ENCODE peak calls at places on chromosomes 6 and 20, in six cellular contexts. L is A549; M is naive thymus-derived CD4-positive, alpha-beta T cell; G is B cell; X is lung microvascular endothelial cell; V is stimulated activated CD8-positive, alpha-beta memory T cell treated with anti-CD3 and anti-CD28 coated beads, Interleukin-15, amount 100 ng/mL, for 24 hours. E is an unnamed sample.

GRCh38 chr20:826695-827323 is 6.7 kb upstream of the FAM110A start:
- DNase-seq in L (no peak), X (no peak), M (no peak), V (no peak), G (no peak), E (no peak)

GRCh38 chr6:7129784-7130569 is 22.2 kb downstream of the RREB1 start:
- DNase-seq in V (no peak), L (no peak), G (no peak), X (no peak), M (no peak), E (peak)

GRCh38 chr20:47927385-47927851 is 142.1 kb upstream of the SULF2 start:
- DNase-seq in X (no peak), L (no peak), M (no peak), G (no peak), V (no peak), E (no peak)

GRCh38 chr6:151071295-151071694 is 168.5 kb upstream of the AKAP12 start:
- DNase-seq in M (no peak), V (no peak), G (no peak), X (peak), L (no peak), E (no peak)

GRCh38 chr6:131222773-131223172 is 87.5 kb downstream of the AKAP7 start:
- DNase-seq in L (no peak), M (no peak), G (no peak), X (no peak), V (no peak), E (no peak)

GRCh38 chr20:38043512-38044300 is 10.2 kb downstream of the RPRD1B start:
- DNase-seq in L (peak), G (no peak), X (no peak), V (no peak), M (no peak), E (no peak)

GRCh38 chr20:44720617-44720993 is 5.4 kb downstream of the CCN5 start:
- DNase-seq in L (peak), M (no peak), G (no peak), V (no peak), X (no peak), E (no peak)

GRCh38 chr6:79536615-79536968 is 638 bp downstream of the LCA5 start:
- DNase-seq in V (no peak), G (no peak), X (no peak), L (no peak), M (no peak), E (no peak)

GRCh38 chr6:132252113-132252512 is 149.2 kb downstream of the MOXD1 start:
- DNase-seq in V (no peak), M (no peak), L (no peak), X (no peak), G (no peak), E (no peak)

GRCh38 chr6:116447496-116448011 is 13.6 kb upstream of the CALHM6 start:
- DNase-seq in M (no peak), G (no peak), L (no peak), V (no peak), X (no peak), E (no peak)

GRCh38 chr6:142035890-142036289 is 96.8 kb upstream of the GJE1 start:
- DNase-seq in V (no peak), M (no peak), X (no peak), L (no peak), G (no peak), E (no peak)

GRCh38 chr20:57287007-57287810 is 20.8 kb upstream of the BMP7 start:
- DNase-seq in L (no peak), V (no peak), X (no peak), G (no peak), M (no peak), E (no peak)

GRCh38 chr6:28747631-28748157 is 176.1 kb downstream of the TRIM27 start:
- DNase-seq in M (no peak), G (no peak), L (peak), X (peak), V (no peak), E (no peak)

GRCh38 chr6:4698901-4699659 is 77.1 kb upstream of the CDYL start:
- DNase-seq in L (no peak), M (no peak), V (no peak), G (no peak), X (no peak), E (no peak)

GRCh38 chr6:88855521-88856152 is 107.8 kb downstream of the RNGTT start:
- DNase-seq in V (no peak), L (no peak), G (no peak), M (no peak), X (no peak), E (no peak)

GRCh38 chr6:5215181-5215580 is 45.6 kb downstream of the LYRM4 start:
- DNase-seq in G (no peak), M (no peak), V (no peak), X (peak), L (no peak), E (no peak)

GRCh38 chr6:20200761-20201160 is 11.5 kb downstream of the MBOAT1 start:
- DNase-seq in V (no peak), M (no peak), L (no peak), X (no peak), G (no peak), E (no peak)

GRCh38 chr6:38352636-38353035 is 287.1 kb downstream of the BTBD9 start:
- DNase-seq in X (no peak), M (no peak), G (no peak), V (no peak), L (no peak), E (no peak)

GRCh38 chr6:144551339-144551738 is 266.2 kb downstream of the UTRN start:
- DNase-seq in V (no peak), M (no peak), L (no peak), X (no peak), G (no peak), E (no peak)

GRCh38 chr6:53692172-53692571 is 26.6 kb upstream of the KLHL31 start:
- DNase-seq in L (no peak), X (no peak), V (no peak), M (no peak), G (no peak), E (no peak)

GRCh38 chr6:55963301-55963700 is 87.9 kb upstream of the BMP5 start:
- DNase-seq in X (peak), G (no peak), L (no peak), V (no peak), M (no peak), E (no peak)

GRCh38 chr6:36597775-36598174 is 3.6 kb downstream of the SRSF3 start:
- DNase-seq in V (no peak), L (no peak), G (no peak), M (no peak), X (no peak), E (no peak)

GRCh38 chr6:331622-332521 is 39.6 kb downstream of the DUSP22 start:
- DNase-seq in X (no peak), M (no peak), G (no peak), L (no peak), V (no peak), E (no peak)

GRCh38 chr6:134689177-134689576 is 260.7 kb downstream of the ALDH8A1 start:
- DNase-seq in M (no peak), L (no peak), V (no peak), X (no peak), G (no peak), E (no peak)

GRCh38 chr6:30378290-30378937 is 33.5 kb downstream of the RPP21 start:
- DNase-seq in M (no peak), L (no peak), X (peak), V (no peak), G (no peak), E (no peak)

GRCh38 chr6:120198033-120198432 is 848.5 kb upstream of the MAN1A1 start:
- DNase-seq in X (no peak), L (no peak), V (no peak), M (no peak), G (no peak), E (no peak)

GRCh38 chr6:166998256-166999144 is 697 bp upstream of the CEP43 start:
- DNase-seq in V (no peak), G (peak), L (no peak), M (no peak), X (peak), E (no peak)

GRCh38 chr6:88922775-88923548 is 40.5 kb downstream of the RNGTT start:
- DNase-seq in M (no peak), L (no peak), X (no peak), G (no peak), V (no peak), E (no peak)

GRCh38 chr20:219290-220115 is 7.6 kb upstream of the DEFB129 start:
- DNase-seq in L (peak), V (no peak), X (peak), M (no peak), G (no peak), E (peak)

GRCh38 chr6:159351707-159352106 is 182.5 kb downstream of the FNDC1 start:
- DNase-seq in G (no peak), X (no peak), L (no peak), V (no peak), M (no peak), E (no peak)

E was measured in DND-41.